ENCODE peak calls at places on chromosomes 5 and 9, in ten cellular contexts. One of them, this sample, is unnamed.

GRCh38 chr9:111645806-111646205 is 14.7 kb downstream of the DNAJC25 start:
- DNase-seq in cardiac fibroblast: peak; percentile 48
- DNase-seq in midbrain: no peak
- DNase-seq in NCI-H1092 treated with DMSO at 0.1 percent for 48 hours: no peak
- DNase-seq in cardiac muscle cell: no peak
- DNase-seq in hepatic stellate cell: no peak
- DNase-seq in stimulated activated CD4-positive, alpha-beta T cell treated with anti-CD3 and anti-CD28 coated beads, Interleukin-4, amount 100 ng/mL, for 48 hours: no peak
- DNase-seq in substantia nigra: no peak
- DNase-seq in right atrium auricular region: no peak
- DNase-seq in fibroblast of villous mesenchyme: peak; percentile 8
- DNase-seq in this sample: no peak

GRCh38 chr5:138955672-138956295 is 80.6 kb upstream of the LRRTM2 start:
- DNase-seq in cardiac fibroblast: no peak
- DNase-seq in midbrain: no peak
- DNase-seq in NCI-H1092 treated with DMSO at 0.1 percent for 48 hours: no peak
- DNase-seq in cardiac muscle cell: no peak
- DNase-seq in hepatic stellate cell: no peak
- DNase-seq in stimulated activated CD4-positive, alpha-beta T cell treated with anti-CD3 and anti-CD28 coated beads, Interleukin-4, amount 100 ng/mL, for 48 hours: no peak
- DNase-seq in substantia nigra: no peak
- DNase-seq in right atrium auricular region: no peak
- DNase-seq in fibroblast of villous mesenchyme: no peak
- DNase-seq in this sample: no peak

GRCh38 chr5:10103098-10103497 is 146.6 kb downstream of the ATPSCKMT start:
- DNase-seq in cardiac fibroblast: no peak
- DNase-seq in midbrain: no peak
- DNase-seq in NCI-H1092 treated with DMSO at 0.1 percent for 48 hours: no peak
- DNase-seq in cardiac muscle cell: no peak
- DNase-seq in hepatic stellate cell: no peak
- DNase-seq in stimulated activated CD4-positive, alpha-beta T cell treated with anti-CD3 and anti-CD28 coated beads, Interleukin-4, amount 100 ng/mL, for 48 hours: no peak
- DNase-seq in substantia nigra: no peak
- DNase-seq in right atrium auricular region: no peak
- DNase-seq in fibroblast of villous mesenchyme: no peak
- DNase-seq in this sample: no peak

GRCh38 chr5:127442085-127442484 is 75.4 kb upstream of the PRRC1 start:
- DNase-seq in cardiac fibroblast: peak; percentile 55
- DNase-seq in midbrain: peak; percentile 69
- DNase-seq in NCI-H1092 treated with DMSO at 0.1 percent for 48 hours: peak; percentile 19
- DNase-seq in cardiac muscle cell: peak; percentile 55
- DNase-seq in hepatic stellate cell: no peak
- DNase-seq in stimulated activated CD4-positive, alpha-beta T cell treated with anti-CD3 and anti-CD28 coated beads, Interleukin-4, amount 100 ng/mL, for 48 hours: no peak
- DNase-seq in substantia nigra: no peak
- DNase-seq in right atrium auricular region: no peak
- DNase-seq in fibroblast of villous mesenchyme: peak; percentile 30
- DNase-seq in this sample: peak; percentile 21

GRCh38 chr9:18824095-18824666 is 208.8 kb downstream of the SAXO1 start:
- DNase-seq in cardiac fibroblast: peak; percentile 20
- DNase-seq in midbrain: no peak
- DNase-seq in NCI-H1092 treated with DMSO at 0.1 percent for 48 hours: no peak
- DNase-seq in cardiac muscle cell: no peak
- DNase-seq in hepatic stellate cell: no peak
- DNase-seq in stimulated activated CD4-positive, alpha-beta T cell treated with anti-CD3 and anti-CD28 coated beads, Interleukin-4, amount 100 ng/mL, for 48 hours: no peak
- DNase-seq in substantia nigra: no peak
- DNase-seq in right atrium auricular region: no peak
- DNase-seq in fibroblast of villous mesenchyme: no peak
- DNase-seq in this sample: peak; percentile 39

GRCh38 chr9:34446468-34446891 is 11.9 kb downstream of the FAM219A start:
- DNase-seq in cardiac fibroblast: peak; percentile 39
- DNase-seq in midbrain: no peak
- DNase-seq in NCI-H1092 treated with DMSO at 0.1 percent for 48 hours: no peak
- DNase-seq in cardiac muscle cell: no peak
- DNase-seq in hepatic stellate cell: peak; percentile 35
- DNase-seq in stimulated activated CD4-positive, alpha-beta T cell treated with anti-CD3 and anti-CD28 coated beads, Interleukin-4, amount 100 ng/mL, for 48 hours: no peak
- DNase-seq in substantia nigra: no peak
- DNase-seq in right atrium auricular region: no peak
- DNase-seq in fibroblast of villous mesenchyme: peak; percentile 21
- DNase-seq in this sample: no peak

GRCh38 chr5:59104400-59105117 is 521.7 kb downstream of the RAB3C start:
- DNase-seq in cardiac fibroblast: peak; percentile 26
- DNase-seq in midbrain: no peak
- DNase-seq in NCI-H1092 treated with DMSO at 0.1 percent for 48 hours: no peak
- DNase-seq in cardiac muscle cell: no peak
- DNase-seq in hepatic stellate cell: no peak
- DNase-seq in stimulated activated CD4-positive, alpha-beta T cell treated with anti-CD3 and anti-CD28 coated beads, Interleukin-4, amount 100 ng/mL, for 48 hours: no peak
- DNase-seq in substantia nigra: no peak
- DNase-seq in right atrium auricular region: no peak
- DNase-seq in fibroblast of villous mesenchyme: no peak
- DNase-seq in this sample: peak; percentile 49

GRCh38 chr5:74017786-74018211 is 391.8 kb downstream of the ARHGEF28 start:
- DNase-seq in cardiac fibroblast: peak; percentile 56
- DNase-seq in midbrain: peak; percentile 52
- DNase-seq in NCI-H1092 treated with DMSO at 0.1 percent for 48 hours: peak; percentile 92
- DNase-seq in cardiac muscle cell: no peak
- DNase-seq in hepatic stellate cell: no peak
- DNase-seq in stimulated activated CD4-positive, alpha-beta T cell treated with anti-CD3 and anti-CD28 coated beads, Interleukin-4, amount 100 ng/mL, for 48 hours: no peak
- DNase-seq in substantia nigra: no peak
- DNase-seq in right atrium auricular region: no peak
- DNase-seq in fibroblast of villous mesenchyme: peak; percentile 28
- DNase-seq in this sample: peak; percentile 80

GRCh38 chr9:133202688-133203453 is 6.2 kb downstream of the OBP2B start:
- DNase-seq in cardiac fibroblast: no peak
- DNase-seq in midbrain: no peak
- DNase-seq in NCI-H1092 treated with DMSO at 0.1 percent for 48 hours: no peak
- DNase-seq in cardiac muscle cell: no peak
- DNase-seq in hepatic stellate cell: no peak
- DNase-seq in stimulated activated CD4-positive, alpha-beta T cell treated with anti-CD3 and anti-CD28 coated beads, Interleukin-4, amount 100 ng/mL, for 48 hours: no peak
- DNase-seq in substantia nigra: no peak
- DNase-seq in right atrium auricular region: peak; percentile 11
- DNase-seq in fibroblast of villous mesenchyme: no peak
- DNase-seq in this sample: no peak

GRCh38 chr9:5113523-5113922 is 71.9 kb downstream of the INSL6 start:
- DNase-seq in cardiac fibroblast: no peak
- DNase-seq in midbrain: no peak
- DNase-seq in NCI-H1092 treated with DMSO at 0.1 percent for 48 hours: no peak
- DNase-seq in cardiac muscle cell: no peak
- DNase-seq in hepatic stellate cell: no peak
- DNase-seq in stimulated activated CD4-positive, alpha-beta T cell treated with anti-CD3 and anti-CD28 coated beads, Interleukin-4, amount 100 ng/mL, for 48 hours: no peak
- DNase-seq in substantia nigra: no peak
- DNase-seq in right atrium auricular region: no peak
- DNase-seq in fibroblast of villous mesenchyme: no peak
- DNase-seq in this sample: no peak

GRCh38 chr5:107404595-107405366 is 266.0 kb downstream of the EFNA5 start:
- DNase-seq in cardiac fibroblast: peak; percentile 39
- DNase-seq in midbrain: no peak
- DNase-seq in NCI-H1092 treated with DMSO at 0.1 percent for 48 hours: no peak
- DNase-seq in cardiac muscle cell: no peak
- DNase-seq in hepatic stellate cell: no peak
- DNase-seq in stimulated activated CD4-positive, alpha-beta T cell treated with anti-CD3 and anti-CD28 coated beads, Interleukin-4, amount 100 ng/mL, for 48 hours: no peak
- DNase-seq in substantia nigra: no peak
- DNase-seq in right atrium auricular region: no peak
- DNase-seq in fibroblast of villous mesenchyme: no peak
- DNase-seq in this sample: no peak

GRCh38 chr5:62138607-62139006 is 167.4 kb upstream of the KIF2A start:
- DNase-seq in cardiac fibroblast: no peak
- DNase-seq in midbrain: no peak
- DNase-seq in NCI-H1092 treated with DMSO at 0.1 percent for 48 hours: peak; percentile 11
- DNase-seq in cardiac muscle cell: no peak
- DNase-seq in hepatic stellate cell: no peak
- DNase-seq in stimulated activated CD4-positive, alpha-beta T cell treated with anti-CD3 and anti-CD28 coated beads, Interleukin-4, amount 100 ng/mL, for 48 hours: no peak
- DNase-seq in substantia nigra: no peak
- DNase-seq in right atrium auricular region: no peak
- DNase-seq in fibroblast of villous mesenchyme: no peak
- DNase-seq in this sample: no peak

GRCh38 chr5:85388752-85389151 is 1004.1 kb upstream of the EDIL3 start:
- DNase-seq in cardiac fibroblast: no peak
- DNase-seq in midbrain: no peak
- DNase-seq in NCI-H1092 treated with DMSO at 0.1 percent for 48 hours: no peak
- DNase-seq in cardiac muscle cell: no peak
- DNase-seq in hepatic stellate cell: no peak
- DNase-seq in stimulated activated CD4-positive, alpha-beta T cell treated with anti-CD3 and anti-CD28 coated beads, Interleukin-4, amount 100 ng/mL, for 48 hours: no peak
- DNase-seq in substantia nigra: no peak
- DNase-seq in right atrium auricular region: no peak
- DNase-seq in fibroblast of villous mesenchyme: no peak
- DNase-seq in this sample: no peak